ENCODE peak calls at places on chromosome 12, in seven cellular contexts. One of them, this sample, is unnamed.

GRCh38 chr12:107353312-107353711 is 260.0 kb upstream of the CRY1 start:
- DNase-seq in body of pancreas: no peak
- DNase-seq in progenitor cell of endocrine pancreas: no peak
- DNase-seq in cardiac muscle cell: no peak
- DNase-seq in astrocyte of the spinal cord: no peak
- DNase-seq in CD8-positive, alpha-beta T cell: no peak
- DNase-seq in heart left ventricle: no peak
- DNase-seq in this sample: no peak

GRCh38 chr12:84738481-84738972 is 174.1 kb downstream of the SLC6A15 start:
- DNase-seq in body of pancreas: no peak
- DNase-seq in progenitor cell of endocrine pancreas: no peak
- DNase-seq in cardiac muscle cell: no peak
- DNase-seq in astrocyte of the spinal cord: peak
- DNase-seq in CD8-positive, alpha-beta T cell: no peak
- DNase-seq in heart left ventricle: no peak
- DNase-seq in this sample: peak

GRCh38 chr12:23662966-23663365 is 286.5 kb downstream of the SOX5 start:
- DNase-seq in body of pancreas: no peak
- DNase-seq in progenitor cell of endocrine pancreas: no peak
- DNase-seq in cardiac muscle cell: no peak
- DNase-seq in astrocyte of the spinal cord: no peak
- DNase-seq in CD8-positive, alpha-beta T cell: no peak
- DNase-seq in heart left ventricle: no peak
- DNase-seq in this sample: no peak

GRCh38 chr12:87953257-87953860 is 75.8 kb downstream of the C12orf50 start:
- DNase-seq in body of pancreas: no peak
- DNase-seq in progenitor cell of endocrine pancreas: no peak
- DNase-seq in cardiac muscle cell: peak
- DNase-seq in astrocyte of the spinal cord: peak
- DNase-seq in CD8-positive, alpha-beta T cell: no peak
- DNase-seq in heart left ventricle: no peak
- DNase-seq in this sample: peak

GRCh38 chr12:70180140-70180539 is 63.1 kb upstream of the CNOT2 start:
- DNase-seq in body of pancreas: no peak
- DNase-seq in progenitor cell of endocrine pancreas: no peak
- DNase-seq in cardiac muscle cell: no peak
- DNase-seq in astrocyte of the spinal cord: no peak
- DNase-seq in CD8-positive, alpha-beta T cell: no peak
- DNase-seq in heart left ventricle: no peak
- DNase-seq in this sample: no peak

GRCh38 chr12:118237053-118237665 is 101.2 kb downstream of the PEBP1 start:
- DNase-seq in body of pancreas: no peak
- DNase-seq in progenitor cell of endocrine pancreas: no peak
- DNase-seq in cardiac muscle cell: no peak
- DNase-seq in astrocyte of the spinal cord: no peak
- DNase-seq in CD8-positive, alpha-beta T cell: no peak
- DNase-seq in heart left ventricle: no peak
- DNase-seq in this sample: no peak

GRCh38 chr12:69275471-69275891 is 36.1 kb downstream of the CPSF6 start:
- DNase-seq in body of pancreas: no peak
- DNase-seq in progenitor cell of endocrine pancreas: no peak
- DNase-seq in cardiac muscle cell: peak
- DNase-seq in astrocyte of the spinal cord: no peak
- DNase-seq in CD8-positive, alpha-beta T cell: no peak
- DNase-seq in heart left ventricle: no peak
- DNase-seq in this sample: no peak

GRCh38 chr12:120013659-120014380 is 24.8 kb downstream of the BICDL1 start:
- DNase-seq in body of pancreas: no peak
- DNase-seq in progenitor cell of endocrine pancreas: no peak
- DNase-seq in cardiac muscle cell: no peak
- DNase-seq in astrocyte of the spinal cord: no peak
- DNase-seq in CD8-positive, alpha-beta T cell: peak
- DNase-seq in heart left ventricle: no peak
- DNase-seq in this sample: peak

GRCh38 chr12:98514984-98515367 is 414 bp upstream of the TMPO start:
- DNase-seq in body of pancreas: no peak
- DNase-seq in progenitor cell of endocrine pancreas: no peak
- DNase-seq in cardiac muscle cell: no peak
- DNase-seq in astrocyte of the spinal cord: no peak
- DNase-seq in CD8-positive, alpha-beta T cell: no peak
- DNase-seq in heart left ventricle: no peak
- DNase-seq in this sample: no peak

GRCh38 chr12:124087251-124088141 is 114.5 kb downstream of the ZNF664 start:
- DNase-seq in body of pancreas: no peak
- DNase-seq in progenitor cell of endocrine pancreas: no peak
- DNase-seq in cardiac muscle cell: no peak
- DNase-seq in astrocyte of the spinal cord: no peak
- DNase-seq in CD8-positive, alpha-beta T cell: no peak
- DNase-seq in heart left ventricle: no peak
- DNase-seq in this sample: no peak

GRCh38 chr12:126663304-126664094 is 1598.3 kb downstream of the AACS start:
- DNase-seq in body of pancreas: peak
- DNase-seq in progenitor cell of endocrine pancreas: no peak
- DNase-seq in cardiac muscle cell: peak
- DNase-seq in astrocyte of the spinal cord: peak
- DNase-seq in CD8-positive, alpha-beta T cell: no peak
- DNase-seq in heart left ventricle: no peak
- DNase-seq in this sample: peak

GRCh38 chr12:44295958-44296623 is 460.2 kb downstream of the TMEM117 start:
- DNase-seq in body of pancreas: no peak
- DNase-seq in progenitor cell of endocrine pancreas: no peak
- DNase-seq in cardiac muscle cell: no peak
- DNase-seq in astrocyte of the spinal cord: no peak
- DNase-seq in CD8-positive, alpha-beta T cell: no peak
- DNase-seq in heart left ventricle: no peak
- DNase-seq in this sample: no peak

GRCh38 chr12:30816742-30817465 is 62.2 kb upstream of the CAPRIN2 start:
- DNase-seq in body of pancreas: no peak
- DNase-seq in progenitor cell of endocrine pancreas: no peak
- DNase-seq in cardiac muscle cell: no peak
- DNase-seq in astrocyte of the spinal cord: no peak
- DNase-seq in CD8-positive, alpha-beta T cell: no peak
- DNase-seq in heart left ventricle: no peak
- DNase-seq in this sample: no peak

GRCh38 chr12:94977766-94978468 is 25.6 kb downstream of the NDUFA12 start:
- DNase-seq in body of pancreas: no peak
- DNase-seq in progenitor cell of endocrine pancreas: no peak
- DNase-seq in cardiac muscle cell: no peak
- DNase-seq in astrocyte of the spinal cord: no peak
- DNase-seq in CD8-positive, alpha-beta T cell: no peak
- DNase-seq in heart left ventricle: no peak
- DNase-seq in this sample: no peak

GRCh38 chr12:125180144-125180543 is 114.9 kb downstream of the AACS start:
- DNase-seq in body of pancreas: no peak
- DNase-seq in progenitor cell of endocrine pancreas: no peak
- DNase-seq in cardiac muscle cell: no peak
- DNase-seq in astrocyte of the spinal cord: no peak
- DNase-seq in CD8-positive, alpha-beta T cell: no peak
- DNase-seq in heart left ventricle: no peak
- DNase-seq in this sample: no peak

GRCh38 chr12:104285740-104286537 is 17.6 kb upstream of the EID3 start:
- DNase-seq in body of pancreas: no peak
- DNase-seq in progenitor cell of endocrine pancreas: no peak
- DNase-seq in cardiac muscle cell: no peak
- DNase-seq in astrocyte of the spinal cord: peak
- DNase-seq in CD8-positive, alpha-beta T cell: no peak
- DNase-seq in heart left ventricle: no peak
- DNase-seq in this sample: no peak

GRCh38 chr12:116426391-116427136 is 132.6 kb upstream of the MAP1LC3B2 start:
- DNase-seq in body of pancreas: peak
- DNase-seq in progenitor cell of endocrine pancreas: no peak
- DNase-seq in cardiac muscle cell: peak
- DNase-seq in astrocyte of the spinal cord: peak
- DNase-seq in CD8-positive, alpha-beta T cell: no peak
- DNase-seq in heart left ventricle: peak
- DNase-seq in this sample: peak
- TF ChIP-seq CTCF in body of pancreas: no peak
- TF ChIP-seq CTCF in progenitor cell of endocrine pancreas: peak
- TF ChIP-seq CTCF in cardiac muscle cell: peak
- TF ChIP-seq CTCF in astrocyte of the spinal cord: peak
- TF ChIP-seq CTCF in CD8-positive, alpha-beta T cell: no peak
- TF ChIP-seq CTCF in heart left ventricle: no peak
- TF ChIP-seq CTCF in this sample: no peak

DNA sequence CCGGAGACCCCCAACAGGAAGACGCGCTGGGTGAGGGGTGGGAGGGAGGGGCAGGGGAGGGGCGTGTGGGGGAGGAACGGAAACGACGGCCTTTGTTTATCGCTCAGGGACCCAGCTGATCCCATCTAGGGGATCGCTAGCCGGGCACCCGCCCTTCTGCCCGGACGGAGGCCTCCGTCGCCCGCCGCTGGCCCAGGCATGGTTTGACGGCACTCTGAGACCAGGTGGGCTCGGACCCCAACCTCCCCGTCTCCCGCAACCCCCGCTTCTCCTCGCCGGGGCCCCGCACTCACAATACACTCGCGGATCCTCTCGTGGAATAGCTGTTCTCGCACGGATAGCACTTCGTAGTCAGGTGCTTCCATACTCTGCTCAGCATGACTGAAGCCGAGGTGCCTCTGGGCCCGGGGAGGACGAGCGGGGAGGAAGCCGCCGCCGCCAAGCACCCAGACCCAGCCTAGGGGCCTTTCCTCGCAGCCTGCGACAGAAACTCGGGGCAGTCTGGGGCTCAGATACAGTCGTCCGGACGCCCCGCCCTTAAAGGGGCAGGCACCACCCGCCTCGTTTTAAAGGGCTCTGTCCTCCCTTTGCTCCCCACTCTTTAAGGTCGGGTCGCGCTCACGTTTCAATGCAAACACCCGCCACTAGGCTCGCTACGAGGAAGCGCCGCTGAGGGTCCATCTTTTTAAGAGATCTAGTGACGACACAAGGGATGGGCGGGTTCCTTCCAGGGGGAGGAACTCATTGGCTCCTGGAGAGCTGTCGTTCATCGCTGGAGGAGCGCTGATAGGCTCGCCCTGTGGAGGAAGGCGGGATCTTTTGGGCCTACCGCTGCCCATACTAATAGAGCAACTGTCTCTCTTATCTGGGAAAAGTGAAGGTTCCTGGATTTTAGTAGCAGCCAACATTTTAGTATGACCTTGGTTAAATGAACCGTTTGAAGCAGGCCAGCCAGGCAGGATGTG is at the start of gene LMBR1L:
- DNase-seq in body of pancreas: peak
- DNase-seq in progenitor cell of endocrine pancreas: peak
- DNase-seq in cardiac muscle cell: peak
- DNase-seq in astrocyte of the spinal cord: peak
- DNase-seq in CD8-positive, alpha-beta T cell: peak
- DNase-seq in heart left ventricle: peak
- DNase-seq in this sample: peak
- TF ChIP-seq CTCF in body of pancreas: peak
- TF ChIP-seq CTCF in progenitor cell of endocrine pancreas: peak
- TF ChIP-seq CTCF in cardiac muscle cell: peak
- TF ChIP-seq CTCF in astrocyte of the spinal cord: peak
- TF ChIP-seq CTCF in CD8-positive, alpha-beta T cell: peak
- TF ChIP-seq CTCF in heart left ventricle: peak
- TF ChIP-seq CTCF in this sample: peak

GRCh38 chr12:48008950-48009349 is 4.7 kb upstream of the COL2A1 start:
- DNase-seq in body of pancreas: no peak
- DNase-seq in progenitor cell of endocrine pancreas: no peak
- DNase-seq in cardiac muscle cell: no peak
- DNase-seq in astrocyte of the spinal cord: no peak
- DNase-seq in CD8-positive, alpha-beta T cell: no peak
- DNase-seq in heart left ventricle: no peak
- DNase-seq in this sample: no peak
- TF ChIP-seq CTCF in body of pancreas: no peak
- TF ChIP-seq CTCF in progenitor cell of endocrine pancreas: no peak
- TF ChIP-seq CTCF in cardiac muscle cell: no peak
- TF ChIP-seq CTCF in astrocyte of the spinal cord: no peak
- TF ChIP-seq CTCF in CD8-positive, alpha-beta T cell: no peak
- TF ChIP-seq CTCF in heart left ventricle: no peak
- TF ChIP-seq CTCF in this sample: no peak

GRCh38 chr12:109494348-109494881 is 17.0 kb downstream of the UBE3B start:
- DNase-seq in body of pancreas: no peak
- DNase-seq in progenitor cell of endocrine pancreas: no peak
- DNase-seq in cardiac muscle cell: no peak
- DNase-seq in astrocyte of the spinal cord: no peak
- DNase-seq in CD8-positive, alpha-beta T cell: no peak
- DNase-seq in heart left ventricle: no peak
- DNase-seq in this sample: no peak
- TF ChIP-seq CTCF in body of pancreas: no peak
- TF ChIP-seq CTCF in progenitor cell of endocrine pancreas: no peak
- TF ChIP-seq CTCF in cardiac muscle cell: no peak
- TF ChIP-seq CTCF in astrocyte of the spinal cord: no peak
- TF ChIP-seq CTCF in CD8-positive, alpha-beta T cell: no peak
- TF ChIP-seq CTCF in heart left ventricle: no peak
- TF ChIP-seq CTCF in this sample: no peak

GRCh38 chr12:122980192-122981035 is at the start of gene ARL6IP4:
- DNase-seq in body of pancreas: peak
- DNase-seq in progenitor cell of endocrine pancreas: peak
- DNase-seq in cardiac muscle cell: peak
- DNase-seq in astrocyte of the spinal cord: peak
- DNase-seq in CD8-positive, alpha-beta T cell: peak
- DNase-seq in heart left ventricle: peak
- DNase-seq in this sample: peak
- TF ChIP-seq CTCF in body of pancreas: no peak
- TF ChIP-seq CTCF in progenitor cell of endocrine pancreas: peak
- TF ChIP-seq CTCF in cardiac muscle cell: no peak
- TF ChIP-seq CTCF in astrocyte of the spinal cord: no peak
- TF ChIP-seq CTCF in CD8-positive, alpha-beta T cell: no peak
- TF ChIP-seq CTCF in heart left ventricle: no peak
- TF ChIP-seq CTCF in this sample: no peak

DNA sequence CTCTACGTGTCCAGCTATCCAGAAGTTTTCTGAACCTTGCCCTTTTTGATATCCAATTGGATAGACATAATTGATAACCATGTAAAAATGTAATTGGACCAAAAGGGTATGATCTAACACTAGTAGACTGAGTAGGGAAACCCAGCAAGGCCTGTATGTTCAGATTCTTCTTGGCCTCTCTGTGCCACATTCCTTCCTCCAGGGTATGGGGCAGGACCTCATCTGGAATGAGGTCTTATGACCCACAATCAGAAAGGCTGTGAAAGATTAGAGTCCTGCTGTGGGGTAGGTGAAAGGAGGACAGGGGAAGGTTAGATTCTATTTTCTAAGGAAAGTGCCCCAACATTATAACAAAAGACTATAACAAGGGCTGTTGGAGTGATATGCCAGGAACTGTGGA is 51.3 kb upstream of the A2ML1 start:
- DNase-seq in body of pancreas: no peak
- DNase-seq in progenitor cell of endocrine pancreas: no peak
- DNase-seq in cardiac muscle cell: no peak
- DNase-seq in astrocyte of the spinal cord: no peak
- DNase-seq in CD8-positive, alpha-beta T cell: no peak
- DNase-seq in heart left ventricle: no peak
- DNase-seq in this sample: no peak
- TF ChIP-seq CTCF in body of pancreas: no peak
- TF ChIP-seq CTCF in progenitor cell of endocrine pancreas: peak
- TF ChIP-seq CTCF in cardiac muscle cell: no peak
- TF ChIP-seq CTCF in astrocyte of the spinal cord: peak
- TF ChIP-seq CTCF in CD8-positive, alpha-beta T cell: no peak
- TF ChIP-seq CTCF in heart left ventricle: no peak
- TF ChIP-seq CTCF in this sample: no peak

GRCh38 chr12:29591140-29592020 is 93.9 kb upstream of the OVCH1 start:
- DNase-seq in body of pancreas: no peak
- DNase-seq in progenitor cell of endocrine pancreas: no peak
- DNase-seq in cardiac muscle cell: peak
- DNase-seq in astrocyte of the spinal cord: no peak
- DNase-seq in CD8-positive, alpha-beta T cell: no peak
- DNase-seq in heart left ventricle: no peak
- DNase-seq in this sample: no peak
- TF ChIP-seq CTCF in body of pancreas: no peak
- TF ChIP-seq CTCF in progenitor cell of endocrine pancreas: peak
- TF ChIP-seq CTCF in cardiac muscle cell: peak
- TF ChIP-seq CTCF in astrocyte of the spinal cord: peak
- TF ChIP-seq CTCF in CD8-positive, alpha-beta T cell: no peak
- TF ChIP-seq CTCF in heart left ventricle: no peak
- TF ChIP-seq CTCF in this sample: no peak